ENCODE peak calls at places on chromosomes 16 and 17, in nine cellular contexts. E is mammary epithelial cell; G is heart left ventricle; L is activated CD8-positive, alpha-beta T cell treated with anti-CD3 and anti-CD28 coated beads for 36 hours; X is stimulated activated CD8-positive, alpha-beta memory T cell treated with anti-CD3 and anti-CD28 coated beads, Interleukin-12 subunit alpha, Interleukin-12 subunit beta, amount 100 ng/mL, for 4 hours; B is COR-L47; D is cardiac fibroblast; M is ELR; U is NCI-H446. O is an unnamed sample.

GRCh38 chr17:38415250-38416194 is 12.7 kb upstream of the ARHGAP23 start:
- DNase-seq in E (no peak), G (peak; percentile 35), L (peak; percentile 67), X (no peak), B (peak; percentile 89), D (peak; percentile 56), M (peak; percentile 51), U (peak; percentile 74), O (no peak)

GRCh38 chr16:75320435-75320834 is 69.0 kb upstream of the BCAR1 start:
- DNase-seq in E (no peak), G (no peak), L (no peak), X (no peak), B (no peak), D (no peak), M (peak; percentile 54), U (no peak), O (no peak)

GRCh38 chr16:54268766-54269165 is 17.8 kb downstream of the IRX3 start:
- DNase-seq in E (no peak), G (no peak), L (no peak), X (no peak), B (no peak), D (no peak), M (no peak), U (no peak), O (no peak)

GRCh38 chr17:7862692-7863437 is 5.1 kb downstream of the CYB5D1 start:
- DNase-seq in E (no peak), G (no peak), L (peak; percentile 70), X (peak; percentile 10), B (no peak), D (peak; percentile 70), M (peak; percentile 77), U (peak; percentile 65), O (peak; percentile 25)

GRCh38 chr17:50661795-50662391 is 27.2 kb downstream of the ABCC3 start:
- DNase-seq in E (peak; percentile 93), G (peak; percentile 65), L (peak; percentile 37), X (no peak), B (peak; percentile 11), D (peak; percentile 87), M (peak; percentile 96), U (peak; percentile 93), O (no peak)

GRCh38 chr16:35562471-35562870 is 2103.1 kb downstream of the TP53TG3F start:
- DNase-seq in E (no peak), G (no peak), L (no peak), X (no peak), B (no peak), D (no peak), M (no peak), U (no peak), O (no peak)

GRCh38 chr17:29929544-29930398 is at the start of gene SSH2:
- DNase-seq in E (peak; percentile 83), G (peak; percentile 92), L (peak; percentile 91), X (peak; percentile 78), B (peak; percentile 95), D (peak; percentile 86), M (peak; percentile 93), U (peak; percentile 95), O (peak; percentile 81)

GRCh38 chr17:42997390-42997983 is 732 bp upstream of the RPL27 start:
- DNase-seq in E (no peak), G (no peak), L (no peak), X (no peak), B (no peak), D (no peak), M (no peak), U (no peak), O (no peak)

GRCh38 chr17:29034510-29034909 is 8.4 kb upstream of the PIPOX start:
- DNase-seq in E (no peak), G (no peak), L (no peak), X (no peak), B (no peak), D (no peak), M (no peak), U (no peak), O (no peak)

GRCh38 chr17:82305727-82306300 is 11.6 kb downstream of the CD7 start:
- DNase-seq in E (no peak), G (no peak), L (no peak), X (no peak), B (no peak), D (no peak), M (no peak), U (no peak), O (no peak)

GRCh38 chr16:10611825-10612342 is 31.5 kb upstream of the EMP2 start:
- DNase-seq in E (no peak), G (no peak), L (no peak), X (no peak), B (no peak), D (no peak), M (no peak), U (no peak), O (no peak)

GRCh38 chr17:10249271-10250010 is 51.0 kb upstream of the GAS7 start:
- DNase-seq in E (no peak), G (no peak), L (no peak), X (no peak), B (no peak), D (peak; percentile 46), M (no peak), U (no peak), O (no peak)

GRCh38 chr17:82820278-82821251 is 19.3 kb downstream of the ZNF750 start:
- DNase-seq in E (no peak), G (no peak), L (no peak), X (no peak), B (no peak), D (no peak), M (no peak), U (no peak), O (no peak)

GRCh38 chr17:8117980-8118768 is at the start of gene ALOXE3:
- DNase-seq in E (peak; percentile 95), G (no peak), L (peak; percentile 47), X (no peak), B (no peak), D (peak; percentile 41), M (peak; percentile 93), U (no peak), O (no peak)

GRCh38 chr16:69093974-69094373 is 11.5 kb upstream of the HAS3 start:
- DNase-seq in E (no peak), G (no peak), L (no peak), X (no peak), B (peak; percentile 30), D (no peak), M (no peak), U (no peak), O (no peak)

GRCh38 chr16:78184554-78185183 is 85.2 kb downstream of the WWOX start:
- DNase-seq in E (no peak), G (no peak), L (no peak), X (no peak), B (peak; percentile 12), D (no peak), M (peak; percentile 1), U (no peak), O (no peak)

GRCh38 chr16:66406534-66407368 is 20.3 kb upstream of the BEAN1 start:
- DNase-seq in E (peak; percentile 68), G (peak; percentile 85), L (peak; percentile 94), X (peak; percentile 68), B (peak; percentile 67), D (peak; percentile 75), M (peak; percentile 87), U (peak; percentile 58), O (peak; percentile 85)

GRCh38 chr16:583815-584591 is 5.9 kb upstream of the RAB40C start:
- DNase-seq in E (no peak), G (no peak), L (no peak), X (no peak), B (no peak), D (no peak), M (no peak), U (no peak), O (no peak)

GRCh38 chr17:27526603-27527002 is 70.4 kb downstream of the KSR1 start:
- DNase-seq in E (no peak), G (no peak), L (peak; percentile 77), X (no peak), B (no peak), D (peak; percentile 58), M (no peak), U (no peak), O (no peak)

GRCh38 chr16:86626966-86627365 is 48.6 kb downstream of the FOXL1 start:
- DNase-seq in E (no peak), G (no peak), L (no peak), X (no peak), B (no peak), D (no peak), M (peak; percentile 51), U (no peak), O (no peak)

GRCh38 chr16:75085556-75085955 is 31.0 kb downstream of the LDHD start:
- DNase-seq in E (no peak), G (no peak), L (no peak), X (no peak), B (no peak), D (no peak), M (no peak), U (no peak), O (no peak)

GRCh38 chr16:68564367-68564985 is 25.4 kb downstream of the ZFP90 start:
- DNase-seq in E (no peak), G (no peak), L (no peak), X (no peak), B (no peak), D (peak; percentile 11), M (peak; percentile 31), U (no peak), O (no peak)

GRCh38 chr17:57338257-57338919 is 82.1 kb downstream of the MSI2 start:
- DNase-seq in E (no peak), G (no peak), L (no peak), X (no peak), B (no peak), D (no peak), M (no peak), U (no peak), O (no peak)

GRCh38 chr16:89242795-89243200 is 25.3 kb downstream of the ZNF778 start:
- DNase-seq in E (no peak), G (no peak), L (no peak), X (no peak), B (no peak), D (no peak), M (no peak), U (no peak), O (no peak)

GRCh38 chr16:10752843-10753523 is 9.3 kb downstream of the NUBP1 start:
- DNase-seq in E (no peak), G (peak; percentile 59), L (no peak), X (no peak), B (no peak), D (no peak), M (no peak), U (no peak), O (no peak)

GRCh38 chr16:19175492-19176262 is 7.6 kb downstream of the SYT17 start:
- DNase-seq in E (no peak), G (no peak), L (no peak), X (no peak), B (no peak), D (peak; percentile 53), M (no peak), U (no peak), O (no peak)

GRCh38 chr16:82655720-82656500 is 29.1 kb downstream of the CDH13 start:
- DNase-seq in E (no peak), G (no peak), L (no peak), X (no peak), B (no peak), D (no peak), M (no peak), U (no peak), O (no peak)

GRCh38 chr17:18026408-18026776 is 12.6 kb downstream of the ATPAF2 start:
- DNase-seq in E (peak; percentile 68), G (peak; percentile 80), L (peak; percentile 63), X (no peak), B (peak; percentile 27), D (peak; percentile 86), M (peak; percentile 87), U (peak; percentile 72), O (no peak)

GRCh38 chr17:37607637-37608368 is 1.4 kb downstream of the SYNRG start:
- DNase-seq in E (no peak), G (no peak), L (peak; percentile 28), X (no peak), B (no peak), D (no peak), M (no peak), U (no peak), O (no peak)

GRCh38 chr16:4931381-4931780 is 5.6 kb downstream of the PPL start:
- DNase-seq in E (no peak), G (no peak), L (no peak), X (no peak), B (no peak), D (no peak), M (no peak), U (no peak), O (no peak)

GRCh38 chr16:78656887-78657286 is 557.4 kb downstream of the WWOX start:
- DNase-seq in E (no peak), G (no peak), L (no peak), X (no peak), B (no peak), D (no peak), M (no peak), U (no peak), O (no peak)